ENCODE peak calls at places on chromosomes 7 and 10, in five cellular contexts. O, X, S, N and J are unnamed samples.

GRCh38 chr7:31122649-31123058 is 70.5 kb downstream of the ADCYAP1R1 start:
- DNase-seq in O (peak), X (peak), S (no peak), N (peak), J (no peak)

GRCh38 chr7:107384025-107384424 is 85.8 kb upstream of the GPR22 start:
- DNase-seq in O (no peak), X (no peak), S (no peak), N (no peak), J (no peak)

GRCh38 chr7:12320241-12320640 is 83.4 kb downstream of the VWDE start:
- DNase-seq in O (no peak), X (no peak), S (no peak), N (no peak), J (no peak)

GRCh38 chr7:70614237-70614984 is 517.5 kb upstream of the GALNT17 start:
- DNase-seq in O (peak), X (no peak), S (no peak), N (peak), J (no peak)

GRCh38 chr7:36605662-36606441 is 118.4 kb downstream of the AOAH start:
- DNase-seq in O (no peak), X (no peak), S (no peak), N (no peak), J (no peak)

GRCh38 chr7:13903997-13904396 is 85.5 kb downstream of the ETV1 start:
- DNase-seq in O (no peak), X (no peak), S (no peak), N (no peak), J (no peak)

GRCh38 chr7:132243463-132243862 is 332.8 kb downstream of the PLXNA4 start:
- DNase-seq in O (no peak), X (no peak), S (no peak), N (no peak), J (no peak)

GRCh38 chr7:37118029-37118428 is 330.6 kb downstream of the ELMO1 start:
- DNase-seq in O (no peak), X (no peak), S (no peak), N (no peak), J (no peak)

GRCh38 chr7:94374231-94374630 is 20.5 kb upstream of the COL1A2 start:
- DNase-seq in O (peak), X (no peak), S (no peak), N (peak), J (no peak)

GRCh38 chr7:128394904-128395496 is 14.8 kb downstream of the IMPDH1 start:
- DNase-seq in O (no peak), X (no peak), S (no peak), N (no peak), J (no peak)

GRCh38 chr10:97873569-97873968 is 23.9 kb downstream of the GOLGA7B start:
- DNase-seq in O (no peak), X (no peak), S (no peak), N (no peak), J (no peak)

GRCh38 chr7:34133356-34133982 is 228.1 kb downstream of the BMPER start:
- DNase-seq in O (no peak), X (no peak), S (no peak), N (no peak), J (no peak)

GRCh38 chr10:69217119-69217754 is 2.9 kb upstream of the HKDC1 start:
- DNase-seq in O (no peak), X (peak), S (no peak), N (no peak), J (no peak)

GRCh38 chr10:51073461-51074237 is 638 bp upstream of the PRKG1 start:
- DNase-seq in O (no peak), X (peak), S (no peak), N (no peak), J (no peak)

GRCh38 chr7:1967512-1968396 is 265.0 kb downstream of the MAD1L1 start:
- DNase-seq in O (no peak), X (no peak), S (no peak), N (no peak), J (no peak)

GRCh38 chr7:151310578-151310977 is 31.0 kb upstream of the NUB1 start:
- DNase-seq in O (no peak), X (peak), S (no peak), N (no peak), J (no peak)

GRCh38 chr7:101216860-101217387 is 457 bp downstream of the PLOD3 start:
- DNase-seq in O (no peak), X (no peak), S (no peak), N (no peak), J (no peak)

GRCh38 chr7:47758546-47758945 is 176.6 kb upstream of the TNS3 start:
- DNase-seq in O (peak), X (no peak), S (no peak), N (peak), J (no peak)

GRCh38 chr10:91552706-91553105 is 80.2 kb downstream of the PPP1R3C start:
- DNase-seq in O (no peak), X (no peak), S (no peak), N (no peak), J (no peak)

GRCh38 chr7:151631149-151631967 is 111.7 kb upstream of the RHEB start:
- DNase-seq in O (no peak), X (no peak), S (no peak), N (no peak), J (no peak)

GRCh38 chr10:88974446-88975376 is 15.9 kb upstream of the FAS start:
- DNase-seq in O (no peak), X (no peak), S (no peak), N (no peak), J (no peak)

GRCh38 chr7:29749701-29750321 is 56.5 kb upstream of the WIPF3 start:
- DNase-seq in O (no peak), X (no peak), S (no peak), N (no peak), J (no peak)

GRCh38 chr7:134890246-134891240 is 95.8 kb upstream of the AGBL3 start:
- DNase-seq in O (peak), X (no peak), S (no peak), N (peak), J (no peak)

GRCh38 chr10:92914478-92915066 is 66.3 kb downstream of the EXOC6 start:
- DNase-seq in O (peak), X (peak), S (peak), N (no peak), J (no peak)

GRCh38 chr10:20888620-20889337 is 8.3 kb downstream of the NEBL start:
- DNase-seq in O (no peak), X (no peak), S (no peak), N (no peak), J (no peak)

GRCh38 chr10:43647576-43647975 is 1.1 kb downstream of the ZNF32 start:
- DNase-seq in O (no peak), X (no peak), S (no peak), N (no peak), J (no peak)

GRCh38 chr10:129883637-129884389 is 80.3 kb downstream of the EBF3 start:
- DNase-seq in O (no peak), X (no peak), S (no peak), N (no peak), J (no peak)

GRCh38 chr7:95861041-95861440 is 88.7 kb downstream of the DYNC1I1 start:
- DNase-seq in O (no peak), X (no peak), S (no peak), N (no peak), J (no peak)

GRCh38 chr10:106722524-106722923 is 442.0 kb downstream of the SORCS1 start:
- DNase-seq in O (no peak), X (no peak), S (no peak), N (no peak), J (no peak)

GRCh38 chr7:146486519-146486918 is 369.9 kb downstream of the CNTNAP2 start:
- DNase-seq in O (no peak), X (no peak), S (no peak), N (no peak), J (no peak)

GRCh38 chr7:116212859-116213258 is 2.5 kb downstream of the TES start:
- DNase-seq in O (no peak), X (no peak), S (no peak), N (no peak), J (no peak)

GRCh38 chr10:32210306-32211045 is 136.5 kb downstream of the EPC1 start:
- DNase-seq in O (no peak), X (peak), S (no peak), N (no peak), J (no peak)

GRCh38 chr7:77910124-77910523 is 111.6 kb downstream of the PHTF2 start:
- DNase-seq in O (no peak), X (no peak), S (no peak), N (no peak), J (no peak)

GRCh38 chr7:134547738-134548054 is 1.2 kb upstream of the AKR1B15 start:
- DNase-seq in O (peak), X (peak), S (no peak), N (no peak), J (peak)

GRCh38 chr10:35208949-35209613 is 82.4 kb downstream of the CREM start:
- DNase-seq in O (no peak), X (no peak), S (no peak), N (no peak), J (no peak)

GRCh38 chr7:33831389-33832118 is 73.8 kb upstream of the BMPER start:
- DNase-seq in O (peak), X (no peak), S (no peak), N (no peak), J (no peak)

GRCh38 chr10:132460071-132460470 is 63.1 kb downstream of the PWWP2B start:
- DNase-seq in O (no peak), X (no peak), S (no peak), N (no peak), J (no peak)

GRCh38 chr7:42105541-42106349 is 131.3 kb downstream of the GLI3 start:
- DNase-seq in O (no peak), X (no peak), S (no peak), N (no peak), J (no peak)

DNA sequence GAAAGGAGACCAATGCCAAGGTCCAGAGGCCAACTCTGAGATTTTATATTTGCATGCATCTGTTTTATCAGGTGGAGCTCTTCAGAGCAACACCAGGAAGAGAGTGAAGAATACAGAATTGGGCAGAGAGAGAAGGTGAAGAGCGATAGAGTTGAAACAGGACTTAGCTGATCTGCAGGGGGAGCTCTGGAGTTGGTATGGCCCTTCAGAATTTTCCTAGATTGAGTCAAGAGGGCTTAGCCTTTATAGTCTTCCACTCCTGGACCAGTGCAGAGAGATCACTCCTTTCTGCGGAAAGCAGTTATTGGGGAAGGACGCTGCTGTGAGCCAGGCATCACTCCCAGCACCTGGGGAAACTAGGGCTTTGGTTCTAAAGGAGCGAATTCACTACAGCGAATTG is 105.0 kb upstream of the DGKB start:
- DNase-seq in O (no peak), X (peak), S (no peak), N (no peak), J (no peak)
- TF ChIP-seq CTCF in O (no peak), X (peak), S (no peak), N (no peak), J (no peak)

GRCh38 chr10:113857210-113857609 is 2.7 kb downstream of the NHLRC2 start:
- DNase-seq in O (no peak), X (no peak), S (no peak), N (no peak), J (no peak)

GRCh38 chr10:113854019-113854756 is at the start of the genes DCLRE1A and NHLRC2:
- DNase-seq in O (peak), X (peak), S (peak), N (peak), J (peak)

GRCh38 chr10:113853577-113854018 is 284 bp downstream of the DCLRE1A start:
- DNase-seq in O (no peak), X (no peak), S (no peak), N (peak), J (no peak)

GRCh38 chr10:113856563-113856962 is 2.1 kb downstream of the NHLRC2 start:
- DNase-seq in O (no peak), X (no peak), S (no peak), N (no peak), J (no peak)

DNA sequence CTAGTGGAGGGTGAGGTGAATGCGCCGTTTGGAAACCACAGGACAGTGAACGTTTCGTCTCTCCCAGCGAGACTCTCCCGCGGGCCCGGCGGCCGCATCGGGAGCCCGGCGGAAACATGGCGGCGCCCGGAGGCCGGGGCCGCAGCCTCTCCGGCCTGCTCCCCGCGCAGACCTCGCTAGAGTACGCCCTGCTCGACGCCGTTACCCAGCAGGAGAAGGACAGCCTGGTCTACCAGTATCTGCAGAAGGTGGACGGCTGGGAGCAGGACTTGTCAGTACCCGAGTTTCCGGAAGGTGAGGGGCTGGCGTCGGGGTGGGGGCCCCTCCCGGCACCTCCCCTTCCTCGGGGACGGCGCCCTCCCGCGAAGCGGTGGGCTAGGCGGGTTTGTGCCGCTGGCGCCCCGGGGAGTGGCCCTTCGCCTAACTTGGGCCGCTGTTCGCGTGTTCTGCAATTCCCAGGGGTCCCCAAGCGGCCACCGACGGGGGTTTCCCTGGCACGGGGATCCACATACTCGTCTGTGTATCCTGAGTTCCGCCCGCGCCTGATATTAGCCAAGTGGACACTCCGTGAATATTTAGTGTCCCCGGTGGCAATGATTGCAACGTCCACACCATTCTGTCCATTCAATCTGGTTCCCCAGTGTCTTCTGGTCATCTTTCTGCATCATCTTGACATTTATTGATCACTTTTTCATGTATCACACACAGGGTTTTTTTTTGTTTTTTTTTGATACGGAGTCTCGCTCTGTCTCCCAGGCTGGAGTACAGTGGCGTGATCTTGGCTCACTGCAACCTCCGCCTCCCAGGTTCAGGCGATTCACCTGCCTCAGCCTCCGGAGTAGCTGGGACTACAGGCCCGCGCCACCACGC is 531 bp downstream of the NHLRC2 start:
- DNase-seq in O (peak), X (peak), S (peak), N (no peak), J (peak)
- TF ChIP-seq CTCF in O (peak), X (no peak), S (no peak), N (peak), J (no peak)

DNA sequence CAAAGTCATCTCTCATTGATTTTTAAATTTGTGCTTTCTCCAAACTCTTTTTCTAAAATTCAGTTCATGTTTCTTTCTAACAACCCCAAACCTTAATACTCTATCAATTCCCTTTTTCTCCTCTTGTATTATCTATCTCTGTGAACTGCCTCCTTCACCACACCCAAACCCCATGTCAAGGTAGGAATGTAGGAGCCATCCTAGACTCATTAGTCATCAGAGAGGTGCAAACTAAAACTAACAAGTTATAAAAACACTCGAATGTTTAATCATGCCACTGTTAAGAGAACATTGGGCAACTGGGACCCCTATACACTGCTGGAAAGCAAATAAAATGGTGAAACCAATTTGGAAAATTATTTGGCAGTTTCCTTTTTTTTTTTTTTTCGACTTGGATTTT is 533.8 kb upstream of the LRRN3 start:
- DNase-seq in O (no peak), X (no peak), S (no peak), N (no peak), J (no peak)
- TF ChIP-seq CTCF in O (no peak), X (no peak), S (no peak), N (no peak), J (no peak)

DNA sequence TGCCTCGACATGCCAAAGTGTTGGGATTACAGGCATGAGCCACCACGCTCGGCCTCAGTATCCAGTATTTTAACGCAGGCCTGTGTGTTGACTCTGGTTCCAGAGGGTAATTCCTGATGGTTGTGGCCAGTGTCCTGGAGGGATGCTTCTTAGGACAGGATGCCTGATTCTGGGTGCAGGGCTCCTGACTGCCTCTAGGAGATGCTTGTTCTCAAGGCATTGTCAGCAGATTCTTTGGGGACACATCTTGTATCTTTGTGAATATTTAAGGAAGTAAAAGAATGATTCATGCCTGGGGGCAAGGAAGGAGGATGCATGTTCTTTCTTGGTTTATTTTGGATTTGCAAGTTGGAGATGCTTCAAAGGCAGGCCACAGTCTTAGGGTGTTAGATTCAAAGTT is 2.2 kb downstream of the ZDHHC4 start:
- DNase-seq in O (no peak), X (no peak), S (no peak), N (no peak), J (no peak)
- TF ChIP-seq CTCF in O (no peak), X (no peak), S (no peak), N (no peak), J (no peak)